ENCODE peak calls at places on chromosome 22, in seven cellular contexts. X is H4, O is germinal center, N is GM12878, R is ecto neural progenitor cell, K is thoracic aorta, G is dorsolateral prefrontal cortex. P is an unnamed sample.

GRCh38 chr22:42745118-42745517 is 24.4 kb upstream of the A4GALT start:
- DNase-seq in X (peak; percentile 57), O (no peak), N (no peak), R (no peak), K (no peak), G (no peak), P (no peak)

GRCh38 chr22:33811208-33811607 is 109.1 kb downstream of the LARGE1 start:
- DNase-seq in X (no peak), O (no peak), N (no peak), R (no peak), K (no peak), G (no peak), P (no peak)

GRCh38 chr22:40482391-40482790 is 112.0 kb downstream of the SGSM3 start:
- DNase-seq in X (no peak), O (no peak), N (no peak), R (no peak), K (no peak), G (no peak), P (no peak)

GRCh38 chr22:20584872-20585639 is 77.6 kb downstream of the MED15 start:
- DNase-seq in X (no peak), O (no peak), N (no peak), R (no peak), K (no peak), G (no peak), P (no peak)

GRCh38 chr22:22922954-22923319 is 35.3 kb downstream of the IGLL5 start:
- DNase-seq in X (no peak), O (no peak), N (no peak), R (no peak), K (no peak), G (no peak), P (no peak)

GRCh38 chr22:45903355-45904149 is 73.4 kb downstream of the WNT7B start:
- DNase-seq in X (peak; percentile 92), O (no peak), N (no peak), R (no peak), K (peak; percentile 28), G (no peak), P (no peak)

GRCh38 chr22:27206001-27206746 is 548.8 kb downstream of the MIAT start:
- DNase-seq in X (no peak), O (no peak), N (no peak), R (no peak), K (no peak), G (no peak), P (no peak)

GRCh38 chr22:23072911-23073491 is 2.7 kb downstream of the GNAZ start:
- DNase-seq in X (no peak), O (no peak), N (no peak), R (no peak), K (no peak), G (peak; percentile 26), P (no peak)

GRCh38 chr22:49404576-49405199 is 423.0 kb downstream of the BRD1 start:
- DNase-seq in X (no peak), O (no peak), N (no peak), R (peak; percentile 48), K (no peak), G (no peak), P (no peak)

GRCh38 chr22:35575116-35575748 is 34.6 kb downstream of the RASD2 start:
- DNase-seq in X (no peak), O (no peak), N (no peak), R (no peak), K (no peak), G (no peak), P (peak; percentile 49)

GRCh38 chr22:28442951-28443876 is 236.4 kb downstream of the TTC28 start:
- DNase-seq in X (no peak), O (peak; percentile 9), N (no peak), R (peak; percentile 67), K (peak; percentile 13), G (peak; percentile 76), P (peak; percentile 1)

GRCh38 chr22:28907311-28908008 is 24.1 kb downstream of the ZNRF3 start:
- DNase-seq in X (peak; percentile 21), O (no peak), N (peak; percentile 89), R (no peak), K (no peak), G (no peak), P (no peak)

GRCh38 chr22:49963647-49964026 is 3.1 kb downstream of the PIM3 start:
- DNase-seq in X (no peak), O (no peak), N (no peak), R (no peak), K (no peak), G (peak; percentile 27), P (no peak)